ENCODE peak calls at places on chromosomes 3 and 15, in ten cellular contexts. L is K562, T is MM.1S, K is NB4, W is body of pancreas, X is bronchial epithelial cell, Q is upper lobe of right lung, M is fibroblast of mammary gland, R is Panc1, J is keratinocyte. P is an unnamed sample.

GRCh38 chr15:70195808-70196304 is 98.1 kb upstream of the TLE3 start:
- DNase-seq in L (peak; percentile 16), T (no peak), K (no peak), W (peak; percentile 95), X (peak; percentile 77), Q (peak; percentile 72), M (peak; percentile 88), R (no peak), J (no peak), P (no peak)

GRCh38 chr3:107227091-107227490 is 150.1 kb upstream of the CCDC54 start:
- DNase-seq in L (no peak), T (no peak), K (no peak), W (no peak), X (no peak), Q (no peak), M (peak; percentile 64), R (no peak), J (no peak), P (no peak)

GRCh38 chr3:120182613-120183524 is 88.6 kb upstream of the GSK3B start:
- DNase-seq in L (peak; percentile 9), T (no peak), K (peak; percentile 29), W (no peak), X (peak; percentile 49), Q (no peak), M (peak; percentile 68), R (no peak), J (no peak), P (peak; percentile 63)

GRCh38 chr3:23319913-23320312 is 116.8 kb downstream of the UBE2E2 start:
- DNase-seq in L (no peak), T (no peak), K (no peak), W (no peak), X (no peak), Q (no peak), M (no peak), R (no peak), J (no peak), P (no peak)

GRCh38 chr3:124117486-124117885 is 125.6 kb upstream of the ROPN1 start:
- DNase-seq in L (no peak), T (no peak), K (peak; percentile 2), W (no peak), X (peak; percentile 39), Q (no peak), M (peak; percentile 83), R (no peak), J (no peak), P (no peak)

GRCh38 chr3:181316481-181316880 is 326.9 kb upstream of the DNAJC19 start:
- DNase-seq in L (peak; percentile 1), T (peak; percentile 50), K (peak; percentile 33), W (no peak), X (peak; percentile 52), Q (no peak), M (peak; percentile 30), R (no peak), J (no peak), P (peak; percentile 56)

GRCh38 chr3:23264413-23264812 is 61.3 kb downstream of the UBE2E2 start:
- DNase-seq in L (no peak), T (no peak), K (no peak), W (no peak), X (peak; percentile 68), Q (no peak), M (peak; percentile 83), R (no peak), J (peak; percentile 9), P (peak; percentile 20)

GRCh38 chr3:35524851-35525250 is 114.5 kb upstream of the ARPP21 start:
- DNase-seq in L (no peak), T (no peak), K (no peak), W (no peak), X (no peak), Q (no peak), M (no peak), R (no peak), J (no peak), P (no peak)

GRCh38 chr15:75706682-75706954 is 6.0 kb downstream of the CSPG4 start:
- DNase-seq in L (no peak), T (no peak), K (no peak), W (no peak), X (no peak), Q (no peak), M (no peak), R (no peak), J (no peak), P (no peak)

GRCh38 chr15:75702431-75702830 is 10.2 kb downstream of the CSPG4 start:
- DNase-seq in L (peak; percentile 23), T (no peak), K (peak; percentile 72), W (no peak), X (no peak), Q (no peak), M (no peak), R (no peak), J (no peak), P (no peak)

GRCh38 chr15:75704618-75705017 is 8.0 kb downstream of the CSPG4 start:
- DNase-seq in L (no peak), T (no peak), K (no peak), W (no peak), X (no peak), Q (no peak), M (no peak), R (no peak), J (no peak), P (no peak)

GRCh38 chr15:75705854-75706681 is 6.6 kb downstream of the CSPG4 start:
- DNase-seq in L (no peak), T (no peak), K (no peak), W (no peak), X (no peak), Q (no peak), M (no peak), R (no peak), J (no peak), P (no peak)

DNA sequence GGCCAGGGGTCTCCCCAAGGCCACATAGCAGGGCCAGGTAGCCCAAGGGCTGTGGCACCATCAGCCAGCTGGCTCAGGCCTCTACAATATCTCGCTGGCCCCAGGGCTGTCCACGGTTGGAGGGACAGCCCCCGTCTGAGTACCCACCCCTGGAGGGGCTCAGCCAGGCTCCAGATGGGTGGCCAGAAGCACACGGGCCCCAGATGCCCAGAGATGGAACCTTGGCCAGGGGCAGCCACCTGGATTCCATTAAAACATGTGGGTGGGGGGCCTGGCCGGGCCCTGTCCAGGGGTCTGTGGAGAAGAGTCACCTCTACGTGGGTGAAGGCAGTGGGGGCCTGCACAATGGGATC is 8.4 kb downstream of the CSPG4 start:
- DNase-seq in L (no peak), T (no peak), K (no peak), W (no peak), X (no peak), Q (no peak), M (no peak), R (no peak), J (no peak), P (no peak)
- H3K4me3 ChIP-seq in L (no peak overlapping the region), T (no peak overlapping the region), K (no peak overlapping the region), W (no peak overlapping the region), X (no peak overlapping the region), Q (no peak overlapping the region), M (no peak overlapping the region), R (no peak overlapping the region), J (no peak overlapping the region), P (no peak overlapping the region)

GRCh38 chr3:71305246-71306206 is 278.0 kb downstream of the FOXP1 start:
- DNase-seq in L (no peak), T (peak; percentile 21), K (no peak), W (peak; percentile 33), X (peak; percentile 34), Q (no peak), M (peak; percentile 31), R (no peak), J (no peak), P (peak; percentile 87)

GRCh38 chr3:71304684-71305083 is 278.8 kb downstream of the FOXP1 start:
- DNase-seq in L (peak; percentile 12), T (no peak), K (no peak), W (no peak), X (peak; percentile 23), Q (no peak), M (peak; percentile 65), R (no peak), J (no peak), P (peak; percentile 83)

GRCh38 chr3:71304261-71304646 is 279.3 kb downstream of the FOXP1 start:
- DNase-seq in L (no peak), T (no peak), K (no peak), W (no peak), X (no peak), Q (no peak), M (no peak), R (no peak), J (no peak), P (peak; percentile 60)

GRCh38 chr3:71302604-71303003 is 280.9 kb downstream of the FOXP1 start:
- DNase-seq in L (no peak), T (no peak), K (no peak), W (no peak), X (no peak), Q (no peak), M (no peak), R (no peak), J (no peak), P (no peak)

DNA sequence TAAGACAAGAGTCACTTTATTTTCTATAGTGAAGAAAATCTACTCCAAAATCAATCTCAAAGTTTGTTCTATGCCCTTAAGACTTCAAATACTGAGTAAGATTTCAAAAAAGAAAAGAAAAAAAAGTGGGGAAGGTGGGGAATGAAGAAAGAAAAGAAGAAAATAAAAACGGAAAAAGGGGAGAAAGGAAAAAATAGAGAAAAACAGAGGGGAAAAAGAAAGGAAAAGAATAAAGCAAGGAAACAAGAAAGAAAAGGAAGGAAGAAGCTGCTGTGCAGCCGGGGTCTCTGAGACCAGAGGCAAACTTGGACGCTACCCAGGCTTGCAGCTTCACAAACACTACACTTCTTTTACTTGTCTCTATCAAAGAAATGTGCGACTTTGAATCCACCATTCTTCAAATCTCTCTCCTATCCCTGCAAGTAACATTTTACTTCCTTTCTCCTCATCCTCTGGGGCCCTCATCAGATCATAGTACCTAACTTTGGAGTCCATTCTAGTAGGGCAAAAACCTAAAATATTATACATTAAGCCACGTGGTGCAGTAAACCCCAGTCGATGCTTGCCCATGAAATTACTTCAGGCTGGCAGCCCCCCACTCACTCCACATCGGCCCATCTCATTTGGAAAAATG is 279.8 kb downstream of the FOXP1 start:
- DNase-seq in L (no peak), T (no peak), K (no peak), W (no peak), X (no peak), Q (no peak), M (no peak), R (no peak), J (no peak), P (peak; percentile 74)
- H3K4me3 ChIP-seq in L (no peak overlapping the region), T (no peak overlapping the region), K (no peak overlapping the region), W (no peak overlapping the region), X (no peak overlapping the region), Q (peak overlapping the region; percentile 49), M (no peak overlapping the region), R (no peak overlapping the region), J (no peak overlapping the region), P (peak overlapping the region; percentile 89)

DNA sequence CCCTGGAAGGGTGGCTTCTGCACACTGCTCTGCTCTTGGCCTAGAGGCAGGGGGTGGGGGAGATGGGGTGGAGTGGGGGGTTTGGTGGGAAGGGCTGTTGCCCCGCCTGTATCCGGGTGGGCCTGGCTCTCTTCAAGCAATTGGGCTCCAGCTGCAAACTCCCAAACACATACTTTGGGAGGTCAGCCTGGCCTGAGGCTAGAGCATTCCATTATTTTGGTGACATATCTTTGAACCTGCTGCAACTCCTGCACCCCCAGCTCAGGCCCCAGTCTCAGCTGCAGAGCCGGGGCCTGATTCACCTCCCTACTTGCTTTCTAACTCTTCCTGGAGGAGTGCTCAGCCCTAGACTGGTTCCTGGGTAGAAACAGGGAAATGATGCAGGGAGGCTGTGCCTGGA is 140.8 kb upstream of the PRR23C start:
- DNase-seq in L (no peak), T (no peak), K (no peak), W (no peak), X (no peak), Q (no peak), M (no peak), R (no peak), J (no peak), P (no peak)
- H3K4me3 ChIP-seq in L (no peak overlapping the region), T (no peak overlapping the region), K (no peak overlapping the region), W (no peak overlapping the region), X (no peak overlapping the region), Q (no peak overlapping the region), M (no peak overlapping the region), R (no peak overlapping the region), J (no peak overlapping the region), P (no peak overlapping the region)

GRCh38 chr3:133478624-133479023 is 78.8 kb downstream of the BFSP2 start:
- DNase-seq in L (no peak), T (no peak), K (no peak), W (no peak), X (no peak), Q (no peak), M (no peak), R (no peak), J (no peak), P (peak; percentile 56)
- H3K4me3 ChIP-seq in L (no peak overlapping the region), T (no peak overlapping the region), K (no peak overlapping the region), W (no peak overlapping the region), X (no peak overlapping the region), Q (no peak overlapping the region), M (no peak overlapping the region), R (no peak overlapping the region), J (no peak overlapping the region), P (peak overlapping the region; percentile 6)